ENCODE peak calls at places on chromosomes 4 and X, in five cellular contexts. F is mesenchymal stem cell, Z is neuronal stem cell, B is H1, E is IMR-90. Y is an unnamed sample. For H3K4me1, the result is how much of the 10 kb centered on the place peaks cover.

GRCh38 chrX:46912098-46912672 is at the start of gene JADE3:
- DNase-seq in F (peak), Z (peak), B (peak), E (peak), Y (peak)

GRCh38 chr4:66555301-66555700 is 885.0 kb upstream of the EPHA5 start:
- DNase-seq in F (peak), Z (no peak), B (no peak), E (peak), Y (no peak)

GRCh38 chrX:115460565-115460888 is 100.4 kb upstream of the PLS3 start:
- DNase-seq in F (no peak), Z (no peak), B (no peak), E (peak), Y (no peak)

GRCh38 chr4:82017680-82018079 is 356.1 kb downstream of the HNRNPD start:
- DNase-seq in F (peak), Z (peak), B (no peak), E (peak), Y (peak)

GRCh38 chr4:181350578-181351420 is 892.4 kb upstream of the TENM3 start:
- DNase-seq in F (no peak), Z (peak), B (peak), E (no peak), Y (peak)

GRCh38 chrX:46554942-46555341 is 9.7 kb upstream of the ZNF674 start:
- DNase-seq in F (peak), Z (no peak), B (no peak), E (peak), Y (no peak)

GRCh38 chrX:11970935-11971334 is 167.3 kb upstream of the FRMPD4 start:
- DNase-seq in F (no peak), Z (no peak), B (no peak), E (peak), Y (no peak)

GRCh38 chr4:40564004-40564403 is 65.7 kb downstream of the RBM47 start:
- DNase-seq in F (no peak), Z (no peak), B (no peak), E (no peak), Y (no peak)

GRCh38 chr4:60724623-60725022 is 475.5 kb upstream of the ADGRL3 start:
- DNase-seq in F (peak), Z (no peak), B (no peak), E (peak), Y (peak)

GRCh38 chr4:152605031-152605430 is 69.1 kb upstream of the FBXW7 start:
- DNase-seq in F (no peak), Z (no peak), B (no peak), E (no peak), Y (peak)

GRCh38 chr4:15836362-15836761 is 58.2 kb downstream of the CD38 start:
- DNase-seq in F (no peak), Z (no peak), B (no peak), E (no peak), Y (peak)

GRCh38 chr4:3756343-3757059 is 9.7 kb upstream of the ADRA2C start:
- DNase-seq in F (no peak), Z (no peak), B (no peak), E (no peak), Y (peak)

GRCh38 chrX:135330709-135331108 is 21.4 kb downstream of the ETDC start:
- DNase-seq in F (no peak), Z (no peak), B (no peak), E (no peak), Y (no peak)

GRCh38 chr4:103786014-103786413 is 66.2 kb upstream of the TACR3 start:
- DNase-seq in F (peak), Z (peak), B (no peak), E (no peak), Y (peak)

GRCh38 chr4:18397681-18398080 is 376.1 kb upstream of the LCORL start:
- DNase-seq in F (no peak), Z (no peak), B (no peak), E (no peak), Y (peak)

GRCh38 chr4:1723131-1723801 is 1.9 kb downstream of the TACC3 start:
- DNase-seq in F (no peak), Z (no peak), B (no peak), E (no peak), Y (no peak)

GRCh38 chr4:133402616-133403015 is 253.5 kb downstream of the PCDH10 start:
- DNase-seq in F (peak), Z (no peak), B (no peak), E (no peak), Y (peak)

GRCh38 chr4:151676301-151676700 is 84.5 kb downstream of the GATB start:
- DNase-seq in F (peak), Z (no peak), B (no peak), E (peak), Y (no peak)

GRCh38 chr4:1385373-1386340 is 20.6 kb downstream of the NKX1-1 start:
- DNase-seq in F (no peak), Z (no peak), B (no peak), E (no peak), Y (no peak)

GRCh38 chr4:156660470-156660869 is 311.1 kb downstream of the PDGFC start:
- DNase-seq in F (no peak), Z (no peak), B (no peak), E (no peak), Y (no peak)

GRCh38 chr4:162323919-162324318 is 160.1 kb upstream of the FSTL5 start:
- DNase-seq in F (no peak), Z (no peak), B (no peak), E (no peak), Y (no peak)

GRCh38 chr4:80201326-80202151 is 4.2 kb downstream of the PRDM8 start:
- DNase-seq in F (peak), Z (no peak), B (no peak), E (peak), Y (peak)

GRCh38 chr4:70703695-70704332 is 15.5 kb downstream of the UTP3 start:
- DNase-seq in F (peak), Z (peak), B (no peak), E (peak), Y (no peak)

GRCh38 chr4:164956766-164957643 is 20.5 kb downstream of the TRIM61 start:
- DNase-seq in F (peak), Z (peak), B (peak), E (peak), Y (peak)

GRCh38 chrX:66142351-66142750 is 21.7 kb upstream of the HEPH start:
- DNase-seq in F (no peak), Z (no peak), B (no peak), E (no peak), Y (no peak)
- H4K8ac ChIP-seq in F (no peak), Z (no peak), B (no peak), E (no peak), Y (no peak)

GRCh38 chr4:171981185-171981584 is 168.0 kb downstream of the GALNTL6 start:
- DNase-seq in F (no peak), Z (no peak), B (no peak), E (no peak), Y (no peak)
- H3K4me1 ChIP-seq in F (under half), Z (under half), B (under half), E (under half), Y (under half)

DNA sequence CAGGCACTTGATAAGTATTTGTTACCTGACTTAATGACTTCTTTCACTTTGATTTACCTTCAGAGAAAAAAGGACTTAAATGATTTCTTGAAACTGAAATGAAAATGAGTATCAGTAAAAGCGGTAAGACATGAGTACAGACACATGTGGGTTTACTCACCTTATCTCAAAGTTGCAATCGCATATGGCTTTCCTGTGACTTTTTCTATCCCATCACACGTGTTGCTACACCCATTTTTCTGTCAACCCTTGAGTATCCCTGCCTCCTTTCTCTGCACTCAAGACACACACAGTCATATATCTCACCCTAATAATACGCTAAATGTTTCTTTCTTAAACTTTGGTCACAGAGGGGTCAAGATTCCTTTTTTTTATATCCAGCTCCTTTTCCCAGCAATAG is 11.0 kb upstream of the ARHGEF38 start:
- DNase-seq in F (no peak), Z (no peak), B (no peak), E (no peak), Y (no peak)
- H4K8ac ChIP-seq in F (no peak), Z (no peak), B (no peak), E (no peak), Y (no peak)

GRCh38 chr4:147811878-147812277 is 80.0 kb downstream of the ARHGAP10 start:
- DNase-seq in F (no peak), Z (no peak), B (no peak), E (no peak), Y (no peak)
- H3K4me1 ChIP-seq in F (under half), Z (under half), B (under half), E (under half), Y (under half)

GRCh38 chr4:106270708-106271107 is 45.3 kb downstream of the TBCK start:
- DNase-seq in F (no peak), Z (no peak), B (no peak), E (no peak), Y (no peak)
- H4K8ac ChIP-seq in F (no peak), Z (no peak), B (no peak), E (no peak), Y (no peak)